ENCODE peak calls at places on chromosomes 11 and 22, in seven cellular contexts. H is NCI-H460; A is choroid plexus epithelial cell; N is esophagus squamous epithelium; D is NCI-H1105 treated with DMSO at 0.1 percent for 48 hours; Q is activated T-helper 1 cell treated with anti-CD3 and anti-CD28 coated beads, Interleukin-12 subunit alpha, Interleukin-12 subunit beta, Interleukin-2, Interleukin-4 antibody, amounts not matched to agents 30 ng/mL and 10 ng/mL and 1 ng/mL, durations not matched to agents 14 hours and 24 hours and 36 hours; B is amygdala. F is an unnamed sample.
A peak's percentile ranks its signal among the peaks of the same experiment; 100 is the strongest.

GRCh38 chr11:59216654-59217640 is 4.2 kb upstream of the MPEG1 start:
- DNase-seq in H (no peak), A (peak; percentile 28), N (no peak), D (no peak), Q (no peak), B (no peak), F (no peak)

GRCh38 chr11:79066456-79067354 is 374.1 kb downstream of the TENM4 start:
- DNase-seq in H (no peak), A (peak; percentile 39), N (no peak), D (no peak), Q (no peak), B (no peak), F (no peak)

GRCh38 chr22:23888615-23889401 is 5.4 kb upstream of the MIF start:
- DNase-seq in H (peak; percentile 20), A (peak; percentile 49), N (no peak), D (no peak), Q (no peak), B (no peak), F (peak; percentile 39)

GRCh38 chr22:16960220-16960883 is 47.7 kb downstream of the GAB4 start:
- DNase-seq in H (no peak), A (no peak), N (no peak), D (no peak), Q (no peak), B (no peak), F (no peak)

GRCh38 chr11:749731-750130 is 2.5 kb downstream of the TALDO1 start:
- DNase-seq in H (no peak), A (no peak), N (no peak), D (no peak), Q (no peak), B (no peak), F (no peak)

GRCh38 chr22:37231406-37232139 is 12.5 kb downstream of the RAC2 start:
- DNase-seq in H (no peak), A (no peak), N (no peak), D (no peak), Q (no peak), B (no peak), F (no peak)

GRCh38 chr11:96278039-96278897 is 64.7 kb downstream of the MAML2 start:
- DNase-seq in H (no peak), A (no peak), N (no peak), D (no peak), Q (no peak), B (no peak), F (no peak)

GRCh38 chr11:101960231-101960630 is 43.9 kb upstream of the ANGPTL5 start:
- DNase-seq in H (no peak), A (peak; percentile 1), N (no peak), D (no peak), Q (no peak), B (no peak), F (no peak)

GRCh38 chr11:45897556-45897955 is 9.5 kb downstream of the FREY1 start:
- DNase-seq in H (no peak), A (no peak), N (no peak), D (no peak), Q (no peak), B (no peak), F (no peak)

GRCh38 chr11:128208329-128209220 is 378.8 kb downstream of the ETS1 start:
- DNase-seq in H (peak; percentile 4), A (peak; percentile 92), N (no peak), D (peak; percentile 51), Q (no peak), B (no peak), F (peak; percentile 79)

GRCh38 chr11:89355649-89356048 is 135.5 kb downstream of the NOX4 start:
- DNase-seq in H (no peak), A (no peak), N (no peak), D (no peak), Q (no peak), B (no peak), F (no peak)

GRCh38 chr11:1162153-1162497 is 4.4 kb downstream of the MUC5AC start:
- DNase-seq in H (no peak), A (no peak), N (no peak), D (no peak), Q (no peak), B (no peak), F (no peak)

GRCh38 chr22:25368271-25368670 is 148.8 kb downstream of the CRYBB2 start:
- DNase-seq in H (no peak), A (peak; percentile 58), N (no peak), D (no peak), Q (no peak), B (no peak), F (no peak)

GRCh38 chr11:84626256-84626655 is 1000.9 kb downstream of the DLG2 start:
- DNase-seq in H (no peak), A (no peak), N (no peak), D (no peak), Q (no peak), B (no peak), F (no peak)

GRCh38 chr22:43301866-43302265 is 41.3 kb downstream of the SCUBE1 start:
- DNase-seq in H (no peak), A (no peak), N (no peak), D (no peak), Q (no peak), B (no peak), F (no peak)

GRCh38 chr11:8031248-8032115 is 44.3 kb downstream of the EIF3F start:
- DNase-seq in H (no peak), A (no peak), N (no peak), D (no peak), Q (no peak), B (no peak), F (no peak)

GRCh38 chr11:97638825-97639224 is 1249.0 kb downstream of the JRKL start:
- DNase-seq in H (no peak), A (no peak), N (no peak), D (no peak), Q (no peak), B (no peak), F (no peak)

GRCh38 chr22:20885557-20886323 is 26.9 kb downstream of the SNAP29 start:
- DNase-seq in H (peak; percentile 78), A (peak; percentile 90), N (no peak), D (no peak), Q (peak; percentile 12), B (peak; percentile 11), F (peak; percentile 85)

GRCh38 chr11:8809605-8810272 is 101.2 kb upstream of the AKIP1 start:
- DNase-seq in H (no peak), A (no peak), N (no peak), D (peak; percentile 31), Q (no peak), B (no peak), F (no peak)

GRCh38 chr22:47994045-47994444 is 1231.6 kb downstream of the TBC1D22A start:
- DNase-seq in H (no peak), A (no peak), N (no peak), D (no peak), Q (no peak), B (no peak), F (no peak)

GRCh38 chr11:1205121-1205986 is 17.5 kb upstream of the MUC5B start:
- DNase-seq in H (no peak), A (no peak), N (no peak), D (no peak), Q (no peak), B (no peak), F (no peak)